ENCODE peak calls at places on chromosome 11, in six cellular contexts. N, V, S, L, B and W are unnamed samples.

GRCh38 chr11:833849-834311 is 1.1 kb downstream of the CD151 start:
- DNase-seq in N (no peak), B (no peak), S (no peak), L (no peak), V (no peak), W (no peak)

GRCh38 chr11:1546077-1546535 is 26.0 kb downstream of the DUSP8 start:
- DNase-seq in V (no peak), S (no peak), L (no peak), N (no peak), B (no peak), W (no peak)

GRCh38 chr11:63535734-63536133 is 874 bp upstream of the PLAAT4 start:
- DNase-seq in V (no peak), L (no peak), S (no peak), B (no peak), N (no peak), W (no peak)

GRCh38 chr11:2860636-2861035 is 24.9 kb downstream of the CDKN1C start:
- DNase-seq in B (peak; percentile 45), L (peak; percentile 17), S (peak; percentile 51), N (no peak), V (no peak), W (no peak)

GRCh38 chr11:94521684-94522083 is 9.4 kb downstream of the C11orf97 start:
- DNase-seq in V (no peak), L (no peak), B (no peak), S (no peak), N (no peak), W (no peak)

GRCh38 chr11:45934580-45935318 is 12.3 kb downstream of the LARGE2 start:
- DNase-seq in B (no peak), S (no peak), V (no peak), L (no peak), N (no peak), W (no peak)

GRCh38 chr11:117822031-117822521 is 2.5 kb downstream of the FXYD2 start:
- DNase-seq in V (peak; percentile 71), B (no peak), N (peak; percentile 56), L (no peak), S (no peak), W (no peak)

GRCh38 chr11:65433657-65434056 is 11.1 kb downstream of the NEAT1 start:
- DNase-seq in S (peak; percentile 16), V (no peak), L (peak; percentile 29), B (no peak), N (no peak), W (no peak)

GRCh38 chr11:64036081-64037026 is 623 bp downstream of the FLRT1 start:
- DNase-seq in N (no peak), B (peak; percentile 81), L (peak; percentile 35), V (no peak), S (peak; percentile 35), W (no peak)

GRCh38 chr11:66012946-66013761 is 1.3 kb downstream of the CST6 start:
- DNase-seq in S (no peak), N (no peak), L (no peak), V (no peak), B (peak; percentile 33), W (no peak)

GRCh38 chr11:58597749-58598148 is 18.9 kb downstream of the ZFP91 start:
- DNase-seq in N (no peak), V (no peak), B (no peak), L (no peak), S (no peak), W (no peak)

GRCh38 chr11:14746857-14747256 is 103.3 kb downstream of the PDE3B start:
- DNase-seq in N (no peak), L (no peak), S (no peak), B (no peak), V (no peak), W (no peak)

GRCh38 chr11:129943036-129943435 is 47.7 kb upstream of the NFRKB start:
- DNase-seq in S (no peak), V (no peak), L (no peak), B (no peak), N (no peak), W (no peak)

GRCh38 chr11:12868315-12869073 is 140.6 kb upstream of the RASSF10 start:
- DNase-seq in V (no peak), S (peak; percentile 27), L (peak; percentile 53), B (no peak), N (no peak), W (no peak)

GRCh38 chr11:44474702-44475101 is 90.8 kb upstream of the CD82 start:
- DNase-seq in N (no peak), V (no peak), B (no peak), L (no peak), S (no peak), W (no peak)

GRCh38 chr11:19060629-19061028 is at the start of gene MRGPRX2:
- DNase-seq in N (no peak), B (no peak), S (no peak), V (no peak), L (no peak), W (no peak)

GRCh38 chr11:83540112-83540675 is 254.0 kb upstream of the CCDC90B start:
- DNase-seq in L (peak; percentile 2), B (no peak), S (peak; percentile 65), V (no peak), N (no peak), W (no peak)

GRCh38 chr11:9214765-9215164 is 50.4 kb downstream of the DENND5A start:
- DNase-seq in L (peak; percentile 58), B (no peak), V (no peak), N (no peak), S (peak; percentile 66), W (no peak)

GRCh38 chr11:117792241-117792640 is 4.8 kb downstream of the DSCAML1 start:
- DNase-seq in B (no peak), S (no peak), L (no peak), N (no peak), V (peak; percentile 74), W (peak; percentile 71)

GRCh38 chr11:70483077-70483861 is 84.9 kb downstream of the CTTN start:
- DNase-seq in N (peak; percentile 54), V (peak; percentile 83), S (peak; percentile 60), L (peak; percentile 75), B (no peak), W (peak; percentile 85)

GRCh38 chr11:1667906-1668305 is 29.1 kb upstream of the KRTAP5-6 start:
- DNase-seq in B (no peak), L (no peak), V (no peak), S (no peak), N (no peak), W (no peak)

DNA sequence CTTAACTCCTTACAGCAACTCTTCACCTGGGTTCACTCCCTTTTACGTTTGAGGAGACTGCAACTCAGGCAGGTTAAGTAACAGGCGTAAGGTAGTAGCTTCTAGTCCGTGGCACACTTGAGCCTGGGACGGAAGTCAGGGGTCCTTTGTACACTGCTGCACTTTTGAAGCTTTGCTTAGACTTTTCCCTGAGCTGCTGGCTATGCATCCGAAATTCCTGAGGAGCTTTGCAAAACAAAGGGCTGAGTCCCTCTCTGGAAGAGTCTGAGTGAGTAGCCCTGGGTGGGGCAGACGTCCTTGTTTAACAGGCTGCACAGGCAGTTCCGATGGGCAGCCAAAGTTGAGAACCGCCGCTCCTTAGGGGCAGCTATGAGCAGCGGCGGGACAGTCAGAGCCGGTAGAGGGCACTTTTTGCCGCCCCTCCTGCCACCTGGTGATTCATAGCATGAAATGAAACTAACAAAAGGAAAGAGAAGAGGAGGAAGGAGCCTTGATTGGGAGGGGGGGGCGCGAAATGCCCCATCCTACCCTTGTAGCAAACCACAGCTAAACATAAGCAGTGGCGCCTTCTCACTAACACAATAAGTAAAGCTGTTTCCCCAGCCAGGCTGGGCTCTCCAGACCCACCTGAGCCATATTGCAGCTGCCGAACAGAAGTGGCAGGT is 1.4 kb downstream of the TMEM109 start:
- DNase-seq in N (peak; percentile 59), L (peak; percentile 56), S (peak; percentile 50), V (peak; percentile 84), B (no peak), W (peak; percentile 76)
- TF ChIP-seq CTCF in N (no peak), L (peak; percentile 42), S (peak; percentile 44), V (peak; percentile 36), B (no peak), W (peak; percentile 35)

GRCh38 chr11:36309779-36310178 is 13.7 kb downstream of the PRR5L start:
- DNase-seq in N (no peak), L (no peak), B (no peak), V (no peak), S (peak; percentile 10), W (no peak)

GRCh38 chr11:36308577-36308976 is 12.5 kb downstream of the PRR5L start:
- DNase-seq in B (no peak), N (no peak), S (no peak), L (no peak), V (no peak), W (no peak)

GRCh38 chr11:36305047-36305446 is 9.0 kb downstream of the PRR5L start:
- DNase-seq in N (no peak), V (no peak), L (no peak), B (no peak), S (no peak), W (no peak)

GRCh38 chr11:36304349-36304748 is 8.3 kb downstream of the PRR5L start:
- DNase-seq in B (no peak), S (peak; percentile 20), L (no peak), V (no peak), N (no peak), W (no peak)

GRCh38 chr11:36306888-36307287 is 10.8 kb downstream of the PRR5L start:
- DNase-seq in V (no peak), B (no peak), S (no peak), L (peak; percentile 75), N (peak; percentile 52), W (no peak)
- TF ChIP-seq CTCF in V (peak; percentile 32), B (no peak), S (no peak), L (peak; percentile 60), N (peak; percentile 30), W (peak; percentile 26)

DNA sequence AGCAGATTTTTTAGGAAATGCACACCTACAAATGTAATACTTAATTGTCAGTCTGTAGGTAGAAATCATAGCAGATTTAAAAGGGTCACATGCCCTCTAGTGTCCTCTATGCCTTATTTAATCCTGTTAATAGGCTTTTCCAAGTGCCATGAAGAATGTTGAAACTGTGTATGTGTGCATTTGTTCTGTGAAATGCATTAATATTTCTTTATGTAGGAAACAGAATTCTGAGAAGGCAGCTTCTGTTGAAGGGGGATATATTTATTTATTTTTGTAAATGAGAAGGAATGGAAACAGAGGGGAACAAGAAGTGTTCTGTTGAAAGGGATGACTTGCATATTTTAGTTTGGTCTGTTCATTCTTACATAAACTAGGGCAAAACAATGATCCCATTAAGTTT is 51.0 kb downstream of the SVIP start:
- DNase-seq in N (no peak), L (no peak), S (no peak), V (no peak), B (no peak), W (no peak)
- TF ChIP-seq CTCF in N (no peak), L (no peak), S (no peak), V (no peak), B (no peak), W (no peak)

GRCh38 chr11:113874920-113875413 is 405 bp downstream of the USP28 start:
- DNase-seq in V (no peak), B (no peak), L (peak; percentile 39), N (no peak), S (peak; percentile 35), W (no peak)
- TF ChIP-seq CTCF in V (peak; percentile 19), B (peak; percentile 6), L (no peak), N (no peak), S (no peak), W (peak; percentile 33)